ENCODE peak calls at places on chromosomes 1 and 21, in six cellular contexts. Y, C, V, P, I and N are unnamed samples.

GRCh38 chr1:209720326-209720725 is 15.7 kb downstream of the HSD11B1 start:
- DNase-seq in Y (no peak), C (no peak), V (no peak), P (no peak), I (no peak), N (no peak)

GRCh38 chr1:116987256-116987555 is 14.4 kb upstream of the CD101 start:
- DNase-seq in Y (peak; percentile 55), C (no peak), I (no peak), P (no peak), V (peak; percentile 75), N (no peak)

GRCh38 chr1:53731779-53732305 is 7.1 kb downstream of the GLIS1 start:
- DNase-seq in Y (no peak), C (no peak), V (no peak), I (no peak), P (no peak), N (no peak)

GRCh38 chr1:54565113-54565501 is 17.1 kb downstream of the ACOT11 start:
- DNase-seq in P (peak; percentile 25), V (no peak), C (no peak), I (no peak), Y (no peak), N (no peak)

GRCh38 chr21:15531986-15532385 is 197.8 kb upstream of the USP25 start:
- DNase-seq in I (no peak), C (no peak), Y (no peak), P (no peak), V (no peak), N (no peak)

GRCh38 chr1:119794230-119794629 is 17.0 kb downstream of the REG4 start:
- DNase-seq in Y (no peak), P (no peak), V (no peak), C (no peak), I (no peak), N (no peak)

GRCh38 chr1:42424201-42424600 is 31.6 kb downstream of the ZMYND12 start:
- DNase-seq in P (no peak), C (no peak), V (no peak), Y (no peak), I (peak; percentile 52), N (no peak)

GRCh38 chr1:115650961-115651360 is 9.2 kb downstream of the VANGL1 start:
- DNase-seq in V (no peak), Y (no peak), P (no peak), C (no peak), I (no peak), N (no peak)

GRCh38 chr1:114002492-114003290 is 23.4 kb downstream of the OLFML3 start:
- DNase-seq in I (no peak), V (no peak), Y (no peak), P (peak; percentile 47), C (no peak), N (no peak)

GRCh38 chr1:10980094-10980577 is 32.3 kb upstream of the TARDBP start:
- DNase-seq in Y (no peak), V (no peak), C (peak; percentile 91), P (peak; percentile 91), I (no peak), N (no peak)

GRCh38 chr1:94130851-94131595 is 10.1 kb upstream of the ABCA4 start:
- DNase-seq in I (no peak), C (no peak), V (no peak), P (no peak), Y (no peak), N (no peak)

GRCh38 chr1:91582431-91582921 is 81.8 kb downstream of the CDC7 start:
- DNase-seq in C (no peak), V (no peak), I (no peak), Y (no peak), P (no peak), N (no peak)

GRCh38 chr1:208524920-208525319 is 280.7 kb upstream of the PLXNA2 start:
- DNase-seq in Y (no peak), P (no peak), V (no peak), I (peak; percentile 76), C (no peak), N (no peak)

GRCh38 chr1:26327956-26328362 is 10.2 kb downstream of the CD52 start:
- DNase-seq in P (no peak), I (peak; percentile 7), C (no peak), V (no peak), Y (no peak), N (no peak)

GRCh38 chr1:117591248-117591647 is 14.6 kb upstream of the TENT5C start:
- DNase-seq in C (no peak), I (no peak), Y (no peak), V (no peak), P (no peak), N (no peak)

GRCh38 chr21:37878946-37879660 is 37.2 kb downstream of the KCNJ6 start:
- DNase-seq in C (no peak), V (no peak), I (peak; percentile 81), P (no peak), Y (no peak), N (no peak)

GRCh38 chr1:46804926-46805325 is 6.1 kb downstream of the CYP4B1 start:
- DNase-seq in P (no peak), C (peak; percentile 73), V (no peak), Y (no peak), I (no peak), N (no peak)

GRCh38 chr1:87117761-87118160 is 203.3 kb downstream of the HS2ST1 start:
- DNase-seq in I (no peak), C (no peak), V (no peak), P (no peak), Y (no peak), N (no peak)

GRCh38 chr1:117150316-117150715 is 28.8 kb upstream of the TRIM45 start:
- DNase-seq in Y (no peak), C (no peak), V (no peak), P (no peak), I (no peak), N (no peak)

GRCh38 chr1:150558761-150559626 is 9.8 kb downstream of the ADAMTSL4 start:
- DNase-seq in I (peak; percentile 69), V (no peak), C (peak; percentile 79), Y (no peak), P (peak; percentile 76), N (no peak)
- H3K4me3 ChIP-seq in I (no peak overlapping the region), V (no peak overlapping the region), C (peak overlapping the region; percentile 18), Y (no peak overlapping the region), P (peak overlapping the region; percentile 34), N (peak overlapping the region; percentile 72)

GRCh38 chr1:183989604-183990003 is 47.9 kb downstream of the COLGALT2 start:
- DNase-seq in P (no peak), V (no peak), C (no peak), Y (no peak), I (no peak), N (no peak)
- H3K4me1 ChIP-seq in P (peaks cover 26% of the 10 kb centered on the region), V (no peaks in the 10 kb centered on the region), C (peaks cover 7% of the 10 kb centered on the region), Y (no peaks in the 10 kb centered on the region), I (peaks cover 2% of the 10 kb centered on the region), N (no peaks in the 10 kb centered on the region)

GRCh38 chr1:39805385-39805784 is 16.7 kb upstream of the BMP8B start:
- DNase-seq in I (no peak), C (no peak), P (no peak), V (no peak), Y (no peak), N (no peak)

GRCh38 chr1:39795651-39796050 is 7.0 kb upstream of the BMP8B start:
- DNase-seq in I (no peak), Y (no peak), C (no peak), V (no peak), P (no peak), N (no peak)

GRCh38 chr1:39800471-39800835 is 11.8 kb upstream of the BMP8B start:
- DNase-seq in I (no peak), C (no peak), V (no peak), Y (no peak), P (no peak), N (no peak)

GRCh38 chr1:39802496-39803260 is 14.0 kb upstream of the BMP8B start:
- DNase-seq in C (no peak), P (no peak), Y (no peak), V (no peak), I (no peak), N (no peak)

GRCh38 chr1:39799770-39800470 is 11.3 kb upstream of the BMP8B start:
- DNase-seq in C (peak; percentile 82), P (peak; percentile 62), Y (peak; percentile 51), V (peak; percentile 68), I (peak; percentile 31), N (no peak)
- H3K4me3 ChIP-seq in C (peak overlapping the region; percentile 0), P (peak overlapping the region; percentile 15), Y (peak overlapping the region; percentile 43), V (peak overlapping the region; percentile 14), I (no peak overlapping the region), N (no peak overlapping the region)

GRCh38 chr1:200904772-200905171 is 10.1 kb downstream of the INAVA start:
- DNase-seq in C (no peak), I (no peak), P (no peak), Y (no peak), V (no peak), N (no peak)

GRCh38 chr1:200903793-200904192 is 9.1 kb downstream of the INAVA start:
- DNase-seq in I (no peak), C (no peak), P (no peak), Y (no peak), V (no peak), N (no peak)

GRCh38 chr1:200907611-200908097 is 13.0 kb downstream of the INAVA start:
- DNase-seq in C (no peak), I (no peak), P (no peak), Y (no peak), V (no peak), N (no peak)

GRCh38 chr1:200906491-200906890 is 11.8 kb downstream of the INAVA start:
- DNase-seq in V (no peak), Y (no peak), C (no peak), I (peak; percentile 83), P (no peak), N (no peak)

DNA sequence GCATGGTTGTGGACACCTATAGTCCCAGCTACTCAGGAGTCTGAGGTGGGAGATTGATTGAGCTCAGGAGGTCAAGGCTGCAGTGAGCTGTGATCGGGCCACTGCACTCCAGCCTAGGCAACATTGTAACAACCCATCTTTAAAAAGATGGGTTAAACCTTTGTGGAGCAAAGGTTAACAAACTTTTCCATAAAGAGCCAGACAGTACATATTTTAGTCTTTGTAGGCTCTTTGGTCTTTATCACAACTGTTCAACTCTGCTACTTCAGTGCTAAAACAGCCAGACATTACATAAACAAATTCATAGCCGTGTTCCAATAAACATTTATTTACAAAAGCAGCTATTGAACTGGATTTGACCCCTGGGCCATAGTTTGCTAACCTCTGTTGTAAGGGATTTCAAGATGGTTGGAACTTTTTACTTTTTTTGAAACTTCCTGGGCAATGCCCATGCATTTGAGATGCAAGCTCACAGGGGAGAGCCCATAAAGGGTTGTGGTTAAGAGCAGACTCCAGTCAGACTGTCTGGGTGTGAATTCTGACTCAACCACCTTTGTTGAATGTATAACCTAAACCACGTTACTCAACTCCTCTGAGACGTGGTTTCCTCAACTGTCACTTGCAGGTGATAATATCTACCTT is 10.8 kb downstream of the INAVA start:
- DNase-seq in P (no peak), Y (peak; percentile 76), C (no peak), I (peak; percentile 68), V (peak; percentile 43), N (no peak)
- H3K4me1 ChIP-seq in P (no peaks in the 10 kb centered on the region), Y (peaks cover 14% of the 10 kb centered on the region), C (no peaks in the 10 kb centered on the region), I (peaks cover 28% of the 10 kb centered on the region), V (peaks cover 9% of the 10 kb centered on the region), N (peaks cover 35% of the 10 kb centered on the region)

GRCh38 chr21:25845729-25846256 is 111.0 kb downstream of the GABPA start:
- DNase-seq in C (no peak), V (no peak), P (no peak), I (no peak), Y (no peak), N (no peak)
- H3K4me3 ChIP-seq in C (no peak overlapping the region), V (no peak overlapping the region), P (no peak overlapping the region), I (no peak overlapping the region), Y (no peak overlapping the region), N (no peak overlapping the region)

GRCh38 chr1:52551476-52552235 is 1.2 kb downstream of the TUT4 start:
- DNase-seq in C (no peak), P (no peak), I (no peak), V (peak; percentile 45), Y (peak; percentile 26), N (no peak)
- H3K4me1 ChIP-seq in C (peaks cover 42% of the 10 kb centered on the region), P (peaks cover 13% of the 10 kb centered on the region), I (peaks cover 2% of the 10 kb centered on the region), V (peaks cover 35% of the 10 kb centered on the region), Y (peaks cover 37% of the 10 kb centered on the region), N (peaks cover 18% of the 10 kb centered on the region)